ENCODE peak calls at places on chromosomes 11 and 22, in seven cellular contexts. One of them, this sample, is unnamed.

GRCh38 chr11:61332266-61332822 is 561 bp downstream of the DDB1 start:
- DNase-seq in posterior vena cava: no peak
- DNase-seq in fibroblast of mammary gland: peak; percentile 21
- DNase-seq in CD4-positive, alpha-beta T cell: no peak
- DNase-seq in astrocyte of the cerebellum: no peak
- DNase-seq in NCI-H1436: no peak
- DNase-seq in HCEC 1CT: peak; percentile 24
- DNase-seq in this sample: no peak

GRCh38 chr11:110430267-110431211 is 791 bp downstream of the FDX1 start:
- DNase-seq in posterior vena cava: peak; percentile 81
- DNase-seq in fibroblast of mammary gland: peak; percentile 48
- DNase-seq in CD4-positive, alpha-beta T cell: peak; percentile 52
- DNase-seq in astrocyte of the cerebellum: no peak
- DNase-seq in NCI-H1436: no peak
- DNase-seq in HCEC 1CT: no peak
- DNase-seq in this sample: peak; percentile 37

GRCh38 chr22:29907753-29908515 is 25.0 kb downstream of the MTMR3 start:
- DNase-seq in posterior vena cava: peak; percentile 85
- DNase-seq in fibroblast of mammary gland: peak; percentile 95
- DNase-seq in CD4-positive, alpha-beta T cell: peak; percentile 36
- DNase-seq in astrocyte of the cerebellum: peak; percentile 99
- DNase-seq in NCI-H1436: peak; percentile 43
- DNase-seq in HCEC 1CT: peak; percentile 87
- DNase-seq in this sample: no peak

GRCh38 chr11:57800444-57801184 is 39.0 kb downstream of the CTNND1 start:
- DNase-seq in posterior vena cava: no peak
- DNase-seq in fibroblast of mammary gland: peak; percentile 79
- DNase-seq in CD4-positive, alpha-beta T cell: no peak
- DNase-seq in astrocyte of the cerebellum: peak; percentile 45
- DNase-seq in NCI-H1436: peak; percentile 89
- DNase-seq in HCEC 1CT: peak; percentile 73
- DNase-seq in this sample: peak; percentile 33

GRCh38 chr11:58674609-58675008 is 52.1 kb downstream of the CNTF start:
- DNase-seq in posterior vena cava: no peak
- DNase-seq in fibroblast of mammary gland: no peak
- DNase-seq in CD4-positive, alpha-beta T cell: no peak
- DNase-seq in astrocyte of the cerebellum: no peak
- DNase-seq in NCI-H1436: no peak
- DNase-seq in HCEC 1CT: no peak
- DNase-seq in this sample: no peak

GRCh38 chr11:130786987-130787688 is 129.1 kb downstream of the SNX19 start:
- DNase-seq in posterior vena cava: no peak
- DNase-seq in fibroblast of mammary gland: no peak
- DNase-seq in CD4-positive, alpha-beta T cell: no peak
- DNase-seq in astrocyte of the cerebellum: no peak
- DNase-seq in NCI-H1436: no peak
- DNase-seq in HCEC 1CT: no peak
- DNase-seq in this sample: no peak

GRCh38 chr11:129747161-129747560 is 68.5 kb upstream of the TMEM45B start:
- DNase-seq in posterior vena cava: no peak
- DNase-seq in fibroblast of mammary gland: no peak
- DNase-seq in CD4-positive, alpha-beta T cell: no peak
- DNase-seq in astrocyte of the cerebellum: no peak
- DNase-seq in NCI-H1436: no peak
- DNase-seq in HCEC 1CT: no peak
- DNase-seq in this sample: no peak

GRCh38 chr11:130455493-130456127 is 7.2 kb downstream of the ADAMTS15 start:
- DNase-seq in posterior vena cava: no peak
- DNase-seq in fibroblast of mammary gland: no peak
- DNase-seq in CD4-positive, alpha-beta T cell: no peak
- DNase-seq in astrocyte of the cerebellum: no peak
- DNase-seq in NCI-H1436: no peak
- DNase-seq in HCEC 1CT: no peak
- DNase-seq in this sample: no peak

GRCh38 chr11:1039481-1040427 is 3.2 kb upstream of the MUC6 start:
- DNase-seq in posterior vena cava: no peak
- DNase-seq in fibroblast of mammary gland: no peak
- DNase-seq in CD4-positive, alpha-beta T cell: no peak
- DNase-seq in astrocyte of the cerebellum: no peak
- DNase-seq in NCI-H1436: no peak
- DNase-seq in HCEC 1CT: no peak
- DNase-seq in this sample: no peak